ENCODE peak calls at places on chromosome 3, in nine cellular contexts. R is SJSA1, I is heart left ventricle, G is Peyer's patch, V is sigmoid colon, P is IMR-90, B is psoas muscle, T is uterus, N is spleen. J is an unnamed sample.

GRCh38 chr3:187014417-187014864 is 84.1 kb downstream of the ST6GAL1 start:
- DNase-seq in T (no peak), P (peak; percentile 28), G (no peak), N (no peak), V (no peak), R (no peak), I (no peak), B (no peak), J (no peak)

GRCh38 chr3:132592211-132592610 is 4.9 kb upstream of the ACKR4 start:
- DNase-seq in V (no peak), T (no peak), R (no peak), N (no peak), P (no peak), G (no peak), I (no peak), B (no peak), J (no peak)

GRCh38 chr3:122104515-122105194 is 49.5 kb downstream of the CD86 start:
- DNase-seq in R (no peak), V (no peak), B (no peak), T (no peak), G (no peak), P (no peak), I (no peak), N (no peak), J (no peak)

GRCh38 chr3:75042941-75043340 is 428.5 kb upstream of the CNTN3 start:
- DNase-seq in B (no peak), T (no peak), R (no peak), G (no peak), I (no peak), V (no peak), N (no peak), P (no peak), J (no peak)

GRCh38 chr3:38204599-38205471 is 39.5 kb downstream of the OXSR1 start:
- DNase-seq in G (no peak), B (no peak), N (no peak), I (no peak), R (no peak), T (no peak), P (no peak), V (no peak), J (no peak)

GRCh38 chr3:124850633-124851032 is 36.5 kb downstream of the ITGB5 start:
- DNase-seq in R (no peak), I (no peak), G (no peak), P (peak; percentile 70), N (no peak), T (no peak), B (peak; percentile 59), V (peak; percentile 69), J (no peak)

GRCh38 chr3:104069114-104069513 is 1297.6 kb upstream of the ALCAM start:
- DNase-seq in R (no peak), V (no peak), G (no peak), P (no peak), I (no peak), B (no peak), T (no peak), N (no peak), J (no peak)

GRCh38 chr3:27500051-27500450 is 15.9 kb upstream of the SLC4A7 start:
- DNase-seq in B (no peak), N (no peak), G (no peak), V (no peak), I (no peak), T (no peak), P (no peak), R (no peak), J (no peak)

GRCh38 chr3:137542049-137542448 is 222.1 kb upstream of the SOX14 start:
- DNase-seq in B (no peak), G (no peak), V (no peak), I (no peak), P (no peak), T (no peak), R (no peak), N (no peak), J (no peak)

GRCh38 chr3:12444582-12445468 is 39.5 kb upstream of the TSEN2 start:
- DNase-seq in R (no peak), P (no peak), V (peak; percentile 48), N (no peak), T (no peak), I (no peak), B (no peak), G (peak; percentile 89), J (peak; percentile 96)

GRCh38 chr3:87437765-87438164 is 161.4 kb upstream of the POU1F1 start:
- DNase-seq in V (no peak), N (no peak), B (no peak), R (no peak), G (no peak), I (no peak), P (no peak), T (no peak), J (peak; percentile 3)

GRCh38 chr3:17356581-17356980 is 385.9 kb downstream of the TBC1D5 start:
- DNase-seq in N (no peak), I (no peak), P (no peak), V (no peak), G (no peak), T (no peak), R (no peak), B (no peak), J (no peak)

GRCh38 chr3:173977747-173978146 is 580.2 kb downstream of the NLGN1 start:
- DNase-seq in I (no peak), B (no peak), V (no peak), N (no peak), P (peak; percentile 81), T (no peak), R (no peak), G (no peak), J (no peak)

GRCh38 chr3:141442914-141443313 is 43.9 kb upstream of the RASA2 start:
- DNase-seq in P (no peak), T (no peak), G (no peak), N (no peak), V (no peak), I (no peak), R (no peak), B (no peak), J (no peak)

GRCh38 chr3:113685956-113686721 is 10.3 kb downstream of the USF3 start:
- DNase-seq in N (no peak), P (peak; percentile 59), T (no peak), R (no peak), V (no peak), B (no peak), I (no peak), G (no peak), J (no peak)

GRCh38 chr3:14274537-14274936 is 95.9 kb downstream of the LSM3 start:
- DNase-seq in G (peak; percentile 36), I (no peak), V (no peak), R (no peak), T (no peak), B (no peak), N (no peak), P (no peak), J (no peak)

GRCh38 chr3:8423307-8423706 is 78.3 kb upstream of the LMCD1 start:
- DNase-seq in G (no peak), I (no peak), P (no peak), R (no peak), N (no peak), V (no peak), T (no peak), B (no peak), J (no peak)

GRCh38 chr3:126414961-126415660 is 20.4 kb downstream of the CFAP100 start:
- DNase-seq in V (peak; percentile 47), G (no peak), I (no peak), N (peak; percentile 46), B (no peak), R (peak; percentile 35), T (no peak), P (no peak), J (no peak)

DNA sequence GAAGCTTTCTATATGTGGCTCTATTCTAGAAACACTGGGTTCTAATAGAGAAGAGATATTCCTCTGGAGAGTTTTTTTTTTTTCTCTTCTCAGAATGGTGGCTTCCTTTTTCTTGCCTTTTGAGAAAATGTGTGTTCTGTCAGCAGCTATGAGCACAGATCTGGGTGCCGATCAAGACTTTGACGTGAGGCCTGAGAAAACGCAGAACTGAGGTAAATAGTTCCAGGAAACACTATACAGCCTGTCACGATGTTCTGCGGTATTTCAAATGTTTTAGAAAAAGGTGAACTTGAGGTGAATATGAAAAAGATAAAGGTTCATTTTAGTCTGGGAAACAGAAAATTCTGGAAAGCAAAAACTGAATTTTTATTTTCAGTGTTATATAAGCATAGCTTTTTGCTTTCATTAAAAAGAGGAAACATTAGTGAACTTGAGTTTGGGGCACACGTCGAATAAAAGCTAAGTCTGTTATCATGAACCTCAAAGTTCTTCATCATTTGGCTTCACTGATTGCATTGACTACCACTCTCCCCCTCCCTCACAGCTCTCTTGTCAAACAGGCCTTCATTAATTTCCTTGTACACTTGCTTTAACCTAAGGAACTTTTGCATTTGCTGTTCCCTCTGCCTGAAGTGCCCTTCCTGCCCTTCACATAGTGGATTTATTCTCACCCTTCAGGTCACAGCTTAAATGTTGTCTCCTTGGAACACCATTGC is 265.1 kb downstream of the NFKBIZ start:
- DNase-seq in P (no peak), T (peak; percentile 63), I (no peak), V (no peak), G (no peak), N (no peak), B (no peak), R (no peak), J (peak; percentile 63)
- H3K27ac ChIP-seq in P (no peak overlapping the region), T (peak overlapping the region; percentile 78), I (no peak overlapping the region), V (peak overlapping the region; percentile 5), G (peak overlapping the region; percentile 54), N (peak overlapping the region; percentile 48), B (no peak overlapping the region), R (no peak overlapping the region), J (peak overlapping the region; percentile 69)

DNA sequence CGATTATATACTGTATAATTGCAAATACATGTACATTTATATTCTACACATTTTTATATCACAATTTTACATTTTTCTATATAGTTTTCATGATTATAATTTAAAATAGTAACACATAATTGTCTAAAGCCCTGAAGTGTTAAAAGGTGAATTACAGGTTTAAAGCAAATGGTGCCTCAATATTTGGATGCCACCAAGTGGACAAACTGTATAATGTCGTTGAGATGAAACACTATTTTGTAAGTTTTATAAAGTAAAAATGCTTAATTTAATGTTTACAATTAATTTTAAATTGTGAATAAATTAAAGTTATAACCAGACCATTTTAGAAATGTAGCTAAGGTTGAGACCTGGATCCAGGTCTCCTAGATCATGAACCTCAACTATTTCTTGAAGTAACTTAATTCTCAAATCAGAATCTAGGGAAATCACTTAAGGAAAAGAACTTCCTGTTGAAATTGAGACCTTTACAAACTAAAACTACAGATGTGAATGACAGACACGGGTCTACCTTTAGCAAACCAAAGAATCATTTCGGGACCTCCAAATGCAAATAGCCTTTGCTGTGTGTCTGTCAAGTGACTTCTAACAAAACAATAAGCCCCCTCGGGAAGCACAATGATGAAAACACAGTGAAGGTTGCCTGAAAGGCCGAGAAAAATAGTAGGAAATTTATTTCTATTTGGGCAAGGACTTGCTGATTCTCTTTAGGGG is 37.8 kb downstream of the EHHADH start:
- DNase-seq in P (peak; percentile 23), I (no peak), B (no peak), T (no peak), V (no peak), G (no peak), N (no peak), R (no peak), J (peak; percentile 29)
- H3K4me3 ChIP-seq in P (no peak overlapping the region), I (peak overlapping the region; percentile 26), B (peak overlapping the region; percentile 35), T (no peak overlapping the region), V (peak overlapping the region; percentile 16), G (no peak overlapping the region), N (peak overlapping the region; percentile 15), R (peak overlapping the region; percentile 18), J (no peak overlapping the region)

GRCh38 chr3:181719298-181719859 is 7.7 kb downstream of the SOX2 start:
- DNase-seq in B (no peak), N (no peak), T (no peak), I (no peak), P (no peak), R (no peak), G (no peak), V (no peak), J (no peak)
- H3K27ac ChIP-seq in B (no peak overlapping the region), N (no peak overlapping the region), T (no peak overlapping the region), I (no peak overlapping the region), P (no peak overlapping the region), R (no peak overlapping the region), G (no peak overlapping the region), V (peak overlapping the region; percentile 47), J (no peak overlapping the region)

GRCh38 chr3:99637381-99638111 is 848 bp upstream of the COL8A1 start:
- DNase-seq in B (peak; percentile 56), V (no peak), I (peak; percentile 13), G (no peak), N (no peak), T (peak; percentile 37), R (peak; percentile 67), P (peak; percentile 90), J (no peak)
- H3K4me3 ChIP-seq in B (peak overlapping the region; percentile 58), V (peak overlapping the region; percentile 65), I (peak overlapping the region; percentile 53), G (peak overlapping the region; percentile 7), N (peak overlapping the region; percentile 16), T (peak overlapping the region; percentile 51), R (peak overlapping the region; percentile 50), P (peak overlapping the region; percentile 62), J (no peak overlapping the region)

J was measured in small intestine.